ENCODE peak calls at places on chromosome 11, in eight cellular contexts. R is lower lobe of right lung, T is astrocyte of the cerebellum, B is fibroblast of mammary gland, V is BE2C, N is heart right ventricle, S is mucosa of descending colon, U is PC-3. K is an unnamed sample.

GRCh38 chr11:113873241-113873626 is 2.1 kb downstream of the USP28 start:
- DNase-seq in R (no peak), T (no peak), B (peak; percentile 3), V (no peak), N (peak; percentile 66), S (no peak), U (no peak), K (no peak)

GRCh38 chr11:122165972-122166371 is 50.0 kb upstream of the BLID start:
- DNase-seq in R (no peak), T (no peak), B (no peak), V (no peak), N (no peak), S (no peak), U (no peak), K (no peak)

GRCh38 chr11:61309141-61309540 is 14.0 kb upstream of the VWCE start:
- DNase-seq in R (no peak), T (no peak), B (no peak), V (no peak), N (no peak), S (no peak), U (no peak), K (no peak)

GRCh38 chr11:57144531-57145320 is 37.0 kb upstream of the LRRC55 start:
- DNase-seq in R (no peak), T (no peak), B (no peak), V (peak; percentile 46), N (no peak), S (no peak), U (no peak), K (no peak)

GRCh38 chr11:104549019-104549418 is 349.2 kb downstream of the CASP12 start:
- DNase-seq in R (no peak), T (no peak), B (no peak), V (no peak), N (no peak), S (no peak), U (no peak), K (no peak)

GRCh38 chr11:7576671-7577225 is 62.9 kb downstream of the PPFIBP2 start:
- DNase-seq in R (no peak), T (no peak), B (peak; percentile 56), V (peak; percentile 18), N (peak; percentile 67), S (no peak), U (no peak), K (no peak)

GRCh38 chr11:75233688-75234295 is 6.8 kb upstream of the TPBGL start:
- DNase-seq in R (no peak), T (peak; percentile 42), B (peak; percentile 55), V (no peak), N (peak; percentile 46), S (no peak), U (peak; percentile 77), K (no peak)

GRCh38 chr11:60866911-60867870 is at the start of gene ZP1:
- DNase-seq in R (peak; percentile 34), T (no peak), B (peak; percentile 35), V (no peak), N (no peak), S (no peak), U (peak; percentile 47), K (no peak)

GRCh38 chr11:121800704-121801516 is 315.1 kb downstream of the BLID start:
- DNase-seq in R (no peak), T (peak; percentile 73), B (no peak), V (no peak), N (no peak), S (no peak), U (no peak), K (no peak)

GRCh38 chr11:60917267-60917666 is 3.3 kb downstream of the TMEM109 start:
- DNase-seq in R (no peak), T (no peak), B (no peak), V (no peak), N (no peak), S (no peak), U (no peak), K (no peak)

GRCh38 chr11:128522943-128523518 is 64.3 kb downstream of the ETS1 start:
- DNase-seq in R (no peak), T (no peak), B (no peak), V (no peak), N (no peak), S (no peak), U (no peak), K (no peak)

GRCh38 chr11:92198276-92198675 is 26.3 kb upstream of the FAT3 start:
- DNase-seq in R (no peak), T (no peak), B (no peak), V (no peak), N (no peak), S (no peak), U (no peak), K (no peak)

GRCh38 chr11:62710001-62710345 is 2.5 kb downstream of the GNG3 start:
- DNase-seq in R (no peak), T (no peak), B (peak; percentile 51), V (no peak), N (no peak), S (no peak), U (no peak), K (no peak)

GRCh38 chr11:62706841-62707240 is 383 bp downstream of the BSCL2 start:
- DNase-seq in R (no peak), T (no peak), B (no peak), V (no peak), N (no peak), S (peak; percentile 37), U (no peak), K (no peak)

GRCh38 chr11:62707277-62707771 is at the start of the genes BSCL2 and GNG3:
- DNase-seq in R (no peak), T (no peak), B (no peak), V (peak; percentile 88), N (no peak), S (peak; percentile 58), U (no peak), K (peak; percentile 97)

GRCh38 chr11:62708423-62709261 is 1.2 kb downstream of the GNG3 start:
- DNase-seq in R (no peak), T (no peak), B (no peak), V (no peak), N (no peak), S (peak; percentile 77), U (no peak), K (no peak)

DNA sequence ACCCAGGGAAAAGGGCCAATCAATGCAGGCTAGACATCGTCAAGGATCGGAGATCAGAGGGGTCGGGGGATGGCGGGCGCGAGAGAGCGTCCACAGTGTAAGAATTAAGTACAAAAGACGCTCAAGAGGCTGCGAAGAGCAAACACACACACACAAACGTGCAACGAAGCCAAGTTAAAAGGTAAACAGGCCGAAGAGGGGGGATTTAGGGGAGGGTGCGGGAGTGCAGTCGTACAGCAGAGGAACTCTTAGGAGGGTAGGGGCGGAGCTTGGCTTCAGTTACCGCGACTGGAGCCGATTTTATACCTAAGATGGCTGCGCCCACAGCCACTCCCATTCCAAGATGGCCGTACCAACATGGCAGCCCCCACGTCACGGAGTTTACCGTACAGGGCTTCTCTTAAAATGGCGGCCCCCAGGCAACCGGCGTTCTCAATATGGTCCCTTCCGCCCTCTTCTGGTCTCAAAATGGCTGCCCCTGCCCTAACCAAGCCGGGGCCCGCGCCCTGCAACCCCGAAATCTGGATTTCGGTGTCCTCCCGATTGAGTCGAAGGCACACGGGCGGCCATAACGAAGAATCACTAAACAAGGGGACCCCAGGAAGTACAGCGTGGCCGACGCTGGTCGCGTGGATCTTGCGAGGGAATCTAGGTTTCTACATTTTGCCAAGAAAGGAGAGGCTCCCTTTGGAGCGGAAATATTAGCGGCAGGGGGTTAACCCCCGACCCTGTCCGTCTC is 2.0 kb downstream of the GNG3 start:
- DNase-seq in R (peak; percentile 99), T (peak; percentile 97), B (peak; percentile 98), V (peak; percentile 91), N (peak; percentile 99), S (peak; percentile 98), U (no peak), K (peak; percentile 96)
- H3K4me3 ChIP-seq in R (peak overlapping the region; percentile 61), T (peak overlapping the region; percentile 51), B (peak overlapping the region; percentile 66), V (peak overlapping the region; percentile 66), N (peak overlapping the region; percentile 69), S (peak overlapping the region; percentile 9), U (no peak overlapping the region), K (peak overlapping the region; percentile 72)

DNA sequence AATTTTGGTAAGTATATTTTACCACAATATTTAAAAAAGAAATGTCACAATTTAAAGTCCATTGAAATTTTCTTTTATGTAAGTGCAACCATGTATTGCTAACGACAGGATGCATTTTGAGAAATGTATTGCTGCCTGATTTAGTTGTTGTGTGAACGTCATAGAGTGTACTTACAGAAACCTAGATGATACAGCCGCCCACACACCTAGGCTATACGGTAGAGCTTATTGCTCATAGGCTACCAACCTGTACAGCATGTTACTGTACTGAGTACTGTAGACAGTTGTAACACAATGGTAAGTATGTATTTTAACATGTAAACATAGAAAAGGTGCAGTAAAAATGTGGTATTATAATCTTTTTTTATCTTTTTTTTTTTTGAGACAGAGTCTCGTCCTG is 48.1 kb downstream of the CBL start:
- DNase-seq in R (no peak), T (no peak), B (no peak), V (no peak), N (no peak), S (no peak), U (no peak), K (no peak)
- TF ChIP-seq CTCF in R (no peak), T (no peak), B (no peak), V (no peak), N (no peak), S (no peak), U (no peak), K (no peak)

DNA sequence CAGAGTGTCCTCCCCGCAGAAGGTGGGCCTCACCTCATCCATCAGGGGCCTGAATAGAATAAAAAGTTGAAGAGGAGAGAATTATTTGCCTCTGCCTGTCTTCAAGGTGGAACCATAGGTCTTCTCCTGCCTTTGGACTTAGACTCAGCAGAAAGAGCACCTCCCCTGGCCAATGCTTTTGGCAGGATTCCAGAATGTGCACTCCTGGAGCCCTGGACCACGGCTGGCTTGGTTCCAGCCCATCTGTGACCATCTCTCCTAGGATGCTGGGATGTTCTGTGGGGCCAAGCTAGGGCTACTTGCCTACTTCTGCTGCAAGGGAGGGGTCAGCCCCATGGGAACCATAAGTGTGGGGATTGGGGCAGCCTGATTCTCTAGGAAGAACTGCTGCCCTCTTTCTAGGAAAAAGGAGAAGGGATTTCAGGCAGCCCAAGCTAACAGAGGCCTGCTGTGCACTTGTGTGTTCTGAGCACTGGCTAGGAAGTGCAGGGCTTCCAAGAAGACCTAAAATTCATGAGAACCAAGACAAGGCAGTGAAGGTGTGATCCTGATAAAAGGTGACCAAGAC is 32.2 kb upstream of the SHANK2 start:
- DNase-seq in R (no peak), T (no peak), B (no peak), V (peak; percentile 34), N (no peak), S (peak; percentile 67), U (peak; percentile 55), K (no peak)
- H3K4me3 ChIP-seq in R (peak overlapping the region; percentile 28), T (no peak overlapping the region), B (no peak overlapping the region), V (no peak overlapping the region), N (no peak overlapping the region), S (no peak overlapping the region), U (peak overlapping the region; percentile 51), K (no peak overlapping the region)

DNA sequence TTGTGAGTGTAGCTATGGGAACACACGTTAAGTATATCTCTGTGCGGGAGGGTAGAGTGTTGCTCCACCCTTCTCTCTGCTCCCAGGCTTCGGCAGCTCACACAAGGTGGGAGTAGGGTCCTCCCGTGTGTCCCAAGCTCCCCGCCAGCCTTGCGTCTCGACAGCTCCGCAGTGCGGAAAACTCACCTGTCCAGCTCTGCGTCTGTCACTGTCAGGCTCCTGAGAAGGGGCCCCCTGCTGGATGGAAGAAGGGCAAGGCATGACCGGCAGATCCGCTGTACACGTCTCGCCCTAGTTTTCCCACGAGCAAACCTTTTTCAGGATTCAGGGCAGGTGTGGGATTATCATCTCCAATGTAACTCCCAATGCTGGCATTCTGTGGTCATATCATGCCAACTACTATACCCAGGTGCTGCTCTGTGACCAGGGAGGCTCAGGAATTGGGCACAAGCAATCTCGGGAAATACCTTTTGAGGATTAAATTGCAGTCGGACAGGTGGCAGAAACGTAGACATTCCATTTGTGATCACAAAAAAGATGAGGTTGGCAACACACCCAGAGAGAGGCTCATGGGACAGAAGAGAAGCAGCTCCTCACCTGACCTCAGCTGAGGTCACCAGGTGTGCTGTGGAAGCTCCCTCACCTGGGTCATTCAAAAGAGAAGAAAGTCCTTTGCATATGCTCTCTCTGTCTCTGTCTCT is 314.0 kb upstream of the B3GAT1 start:
- DNase-seq in R (peak; percentile 61), T (no peak), B (no peak), V (no peak), N (no peak), S (no peak), U (peak; percentile 33), K (no peak)
- TF ChIP-seq CTCF in R (peak; percentile 38), T (no peak), B (no peak), V (peak; percentile 20), N (peak; percentile 5), S (no peak), U (peak; percentile 52), K (peak; percentile 35)

K was measured in dorsolateral prefrontal cortex.